ENCODE peak calls at places on chromosome 21, in six cellular contexts. H is GM23338, E is AG04450, V is MM.1S, J is fibroblast of lung, T is mucosa of descending colon. O is an unnamed sample.

GRCh38 chr21:32256873-32257620 is 21.8 kb downstream of the MIS18A start:
- DNase-seq in H (no peak), E (peak; percentile 78), V (no peak), J (peak; percentile 94), T (peak; percentile 34), O (peak; percentile 34)

GRCh38 chr21:38768385-38769071 is 37.2 kb upstream of the ETS2 start:
- DNase-seq in H (no peak), E (peak; percentile 96), V (no peak), J (peak; percentile 99), T (no peak), O (no peak)

GRCh38 chr21:34197561-34197960 is 124.2 kb downstream of the MRPS6 start:
- DNase-seq in H (no peak), E (no peak), V (no peak), J (no peak), T (no peak), O (no peak)

GRCh38 chr21:15408089-15408488 is 321.7 kb upstream of the USP25 start:
- DNase-seq in H (no peak), E (no peak), V (peak; percentile 75), J (no peak), T (no peak), O (no peak)

GRCh38 chr21:29293495-29293894 is 5.2 kb upstream of the BACH1 start:
- DNase-seq in H (no peak), E (no peak), V (no peak), J (no peak), T (no peak), O (no peak)

GRCh38 chr21:26686278-26686677 is 113.2 kb upstream of the CYYR1 start:
- DNase-seq in H (peak; percentile 80), E (no peak), V (peak; percentile 89), J (peak; percentile 21), T (no peak), O (no peak)

GRCh38 chr21:39048064-39048463 is 135.2 kb downstream of the PSMG1 start:
- DNase-seq in H (peak; percentile 93), E (no peak), V (no peak), J (peak; percentile 38), T (peak; percentile 59), O (peak; percentile 60)

GRCh38 chr21:35503646-35504045 is 454.5 kb upstream of the RUNX1 start:
- DNase-seq in H (no peak), E (no peak), V (peak; percentile 53), J (no peak), T (peak; percentile 22), O (no peak)

GRCh38 chr21:32309906-32310460 is 11.3 kb downstream of the MRAP start:
- DNase-seq in H (peak; percentile 21), E (no peak), V (no peak), J (no peak), T (no peak), O (no peak)

GRCh38 chr21:37915941-37916794 is at the start of gene KCNJ6:
- DNase-seq in H (peak; percentile 94), E (no peak), V (no peak), J (peak; percentile 59), T (peak; percentile 17), O (peak; percentile 93)

GRCh38 chr21:15138475-15138874 is 73.7 kb upstream of the NRIP1 start:
- DNase-seq in H (no peak), E (no peak), V (no peak), J (no peak), T (peak; percentile 52), O (no peak)

GRCh38 chr21:30444204-30444603 is 4.1 kb downstream of the KRTAP15-1 start:
- DNase-seq in H (peak; percentile 47), E (no peak), V (no peak), J (no peak), T (no peak), O (no peak)

GRCh38 chr21:26962516-26963305 is 4.2 kb downstream of the ADAMTS5 start:
- DNase-seq in H (no peak), E (no peak), V (no peak), J (peak; percentile 42), T (no peak), O (no peak)

GRCh38 chr21:21682172-21682571 is 684.0 kb downstream of the NCAM2 start:
- DNase-seq in H (no peak), E (no peak), V (no peak), J (peak; percentile 50), T (no peak), O (no peak)

GRCh38 chr21:15221799-15222386 is 157.1 kb upstream of the NRIP1 start:
- DNase-seq in H (peak; percentile 82), E (peak; percentile 7), V (no peak), J (peak; percentile 77), T (no peak), O (peak; percentile 60)

GRCh38 chr21:26513212-26513611 is 59.9 kb downstream of the CYYR1 start:
- DNase-seq in H (no peak), E (no peak), V (no peak), J (peak; percentile 53), T (no peak), O (no peak)

GRCh38 chr21:34582506-34583150 is 32.3 kb downstream of the RCAN1 start:
- DNase-seq in H (peak; percentile 70), E (peak; percentile 24), V (peak; percentile 42), J (peak; percentile 73), T (peak; percentile 53), O (no peak)

GRCh38 chr21:34836103-34836932 is 167.5 kb downstream of the CLIC6 start:
- DNase-seq in H (no peak), E (peak; percentile 99), V (no peak), J (peak; percentile 100), T (no peak), O (no peak)

GRCh38 chr21:42850866-42851391 is 28.4 kb downstream of the WDR4 start:
- DNase-seq in H (peak; percentile 84), E (no peak), V (no peak), J (no peak), T (peak; percentile 22), O (no peak)

GRCh38 chr21:33642896-33643657 is 776 bp downstream of the ITSN1 start:
- DNase-seq in H (peak; percentile 64), E (no peak), V (peak; percentile 58), J (peak; percentile 37), T (peak; percentile 51), O (peak; percentile 66)

GRCh38 chr21:39788383-39788782 is 43.4 kb downstream of the IGSF5 start:
- DNase-seq in H (peak; percentile 84), E (no peak), V (peak; percentile 51), J (peak; percentile 26), T (peak; percentile 61), O (peak; percentile 63)

GRCh38 chr21:36456714-36457399 is 23.1 kb downstream of the CLDN14 start:
- DNase-seq in H (no peak), E (no peak), V (no peak), J (no peak), T (no peak), O (no peak)

GRCh38 chr21:34274001-34274400 is 89.8 kb upstream of the KCNE2 start:
- DNase-seq in H (no peak), E (no peak), V (no peak), J (no peak), T (no peak), O (no peak)

DNA sequence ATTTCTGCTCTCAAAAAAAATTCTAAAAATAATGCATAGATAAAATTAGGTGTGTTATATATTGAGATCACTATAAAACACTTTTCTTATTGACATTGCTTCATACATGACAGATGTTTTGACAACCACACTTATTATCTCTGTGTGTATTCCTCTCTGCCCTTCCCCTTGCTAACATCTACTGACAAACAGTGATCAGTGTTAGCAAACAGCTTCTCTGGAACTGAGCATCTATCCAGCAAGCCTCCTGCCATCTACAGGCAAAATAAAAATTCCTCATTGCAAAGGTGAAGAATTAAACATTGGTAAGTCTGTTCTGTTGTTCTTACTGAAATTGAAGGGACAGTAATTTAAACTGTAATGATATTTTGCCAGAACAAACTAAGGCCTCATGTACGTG is 2153.9 kb downstream of the NCAM2 start:
- DNase-seq in H (no peak), E (no peak), V (no peak), J (no peak), T (no peak), O (no peak)
- TF ChIP-seq CTCF in H (peak; percentile 8), E (no peak), V (no peak), J (no peak), T (no peak), O (no peak)

DNA sequence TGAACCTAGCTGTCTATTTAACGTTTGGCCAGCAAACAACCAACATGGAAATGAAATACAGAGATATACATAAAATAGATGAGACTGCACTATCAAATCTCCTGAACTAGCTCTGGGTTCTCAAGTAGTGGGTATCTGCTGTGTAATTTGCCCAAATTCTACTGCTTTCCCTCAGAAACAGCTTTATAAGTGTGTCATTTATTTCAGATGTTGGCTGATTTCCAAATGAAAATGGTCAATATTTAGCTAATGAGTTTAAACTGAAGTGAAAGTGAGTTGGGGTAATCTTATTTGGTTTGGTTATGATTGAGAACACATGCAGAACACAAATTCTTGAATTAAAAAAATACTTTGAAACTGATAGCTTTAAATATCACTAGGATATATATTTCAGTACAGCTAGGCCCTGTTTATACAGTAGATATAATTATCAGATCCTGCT is 601.7 kb upstream of the CXADR start:
- DNase-seq in H (no peak), E (no peak), V (no peak), J (no peak), T (no peak), O (no peak)
- TF ChIP-seq CTCF in H (no peak), E (no peak), V (no peak), J (no peak), T (no peak), O (no peak)

GRCh38 chr21:45151484-45152115 is 77.2 kb downstream of the ADARB1 start:
- DNase-seq in H (no peak), E (no peak), V (no peak), J (no peak), T (no peak), O (no peak)
- TF ChIP-seq CTCF in H (no peak), E (no peak), V (no peak), J (no peak), T (no peak), O (no peak)

DNA sequence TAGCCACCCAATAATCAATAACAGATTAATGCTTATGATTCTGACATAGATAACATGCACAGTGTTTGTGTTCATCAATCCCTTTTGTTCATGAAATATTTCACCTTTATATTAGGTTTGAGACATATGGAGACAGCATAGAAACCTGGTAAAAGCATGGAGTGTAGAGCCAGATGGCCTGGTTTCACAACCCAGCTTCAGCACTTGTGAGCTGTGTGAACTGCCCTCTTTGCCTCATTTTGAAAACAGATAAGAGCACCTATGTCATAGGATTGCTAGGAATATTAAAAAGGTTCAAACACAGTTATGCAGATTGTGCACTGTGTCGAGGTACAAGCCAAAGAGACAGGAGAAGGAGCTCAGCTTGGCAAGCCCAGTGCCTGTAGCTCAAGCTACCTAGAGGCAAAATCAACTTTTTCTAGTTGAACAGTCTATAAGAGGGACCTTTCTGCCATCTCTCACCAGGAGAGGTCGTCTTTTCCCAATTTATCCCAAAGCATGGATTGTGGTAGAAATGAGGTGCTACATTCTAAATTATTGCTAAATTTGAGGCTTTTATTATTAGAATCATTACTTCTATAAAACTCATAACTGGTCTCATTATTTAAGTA is 5.0 kb downstream of the CHODL start:
- DNase-seq in H (peak; percentile 67), E (no peak), V (peak; percentile 56), J (no peak), T (no peak), O (no peak)
- TF ChIP-seq CTCF in H (peak; percentile 58), E (no peak), V (peak; percentile 66), J (no peak), T (no peak), O (no peak)